ENCODE peak calls at places on chromosomes 3 and 15, in six cellular contexts. I is astrocyte of the spinal cord, Q is esophagus squamous epithelium, S is uterus, B is choroid plexus epithelial cell, V is GM12865. G is an unnamed sample.

GRCh38 chr3:178202199-178202598 is 334.0 kb upstream of the KCNMB2 start:
- DNase-seq in Q (no peak), S (no peak), V (no peak), B (no peak), I (no peak), G (no peak)

GRCh38 chr15:51382787-51383186 is 41.3 kb downstream of the GLDN start:
- DNase-seq in S (peak), Q (no peak), I (peak), B (peak), V (peak), G (peak)

GRCh38 chr3:132433121-132433520 is 15.8 kb downstream of the DNAJC13 start:
- DNase-seq in V (no peak), B (peak), I (no peak), S (no peak), Q (no peak), G (no peak)

GRCh38 chr3:46675426-46675825 is 18.1 kb downstream of the ALS2CL start:
- DNase-seq in Q (no peak), S (peak), B (no peak), I (no peak), V (no peak), G (no peak)

GRCh38 chr15:99441871-99442267 is 123.9 kb upstream of the MEF2A start:
- DNase-seq in V (no peak), S (peak), Q (no peak), I (no peak), B (no peak), G (no peak)

GRCh38 chr15:43769584-43770228 is 7.1 kb downstream of the ELL3 start:
- DNase-seq in Q (no peak), V (peak), I (peak), S (no peak), B (peak), G (peak)

GRCh38 chr3:72368331-72368975 is 479.8 kb downstream of the SHQ1 start:
- DNase-seq in V (no peak), S (no peak), B (no peak), Q (no peak), I (peak), G (no peak)

GRCh38 chr3:197270558-197271317 is 27.7 kb downstream of the DLG1 start:
- DNase-seq in S (no peak), V (no peak), Q (no peak), I (no peak), B (peak), G (no peak)

GRCh38 chr3:32239638-32240550 is 1.4 kb downstream of the CMTM8 start:
- DNase-seq in S (no peak), Q (no peak), B (peak), I (peak), V (peak), G (no peak)

GRCh38 chr15:34366271-34367043 is 539 bp downstream of the LPCAT4 start:
- DNase-seq in V (peak), B (peak), S (peak), Q (no peak), I (peak), G (peak)

GRCh38 chr3:196528639-196529233 is 13.6 kb upstream of the SMCO1 start:
- DNase-seq in V (peak), Q (no peak), B (peak), I (peak), S (peak), G (peak)

GRCh38 chr3:160400631-160401150 is 1.2 kb downstream of the SMC4 start:
- DNase-seq in V (peak), I (no peak), Q (no peak), B (no peak), S (no peak), G (no peak)

GRCh38 chr3:158568784-158569183 is 2.2 kb upstream of the MLF1 start:
- DNase-seq in I (no peak), B (peak), Q (no peak), S (no peak), V (no peak), G (no peak)

GRCh38 chr3:48989126-48989795 is 780 bp upstream of the P4HTM start:
- DNase-seq in V (no peak), B (no peak), I (no peak), Q (no peak), S (no peak), G (no peak)

GRCh38 chr3:100073555-100074307 is 40.6 kb downstream of the FILIP1L start:
- DNase-seq in I (peak), B (peak), S (peak), V (peak), Q (no peak), G (peak)

GRCh38 chr3:161395115-161395514 is 23.8 kb upstream of the SPTSSB start:
- DNase-seq in Q (no peak), I (no peak), B (no peak), V (no peak), S (no peak), G (no peak)

GRCh38 chr3:169575381-169575780 is 88.1 kb downstream of the MECOM start:
- DNase-seq in I (peak), Q (no peak), S (no peak), V (no peak), B (peak), G (no peak)

GRCh38 chr3:101454629-101455028 is 58.4 kb downstream of the SENP7 start:
- DNase-seq in S (no peak), Q (no peak), I (no peak), B (no peak), V (no peak), G (no peak)

GRCh38 chr3:12577379-12577778 is 20.5 kb downstream of the MKRN2 start:
- DNase-seq in S (no peak), Q (no peak), B (no peak), V (no peak), I (no peak), G (no peak)

GRCh38 chr3:12579919-12580318 is 23.0 kb downstream of the MKRN2 start:
- DNase-seq in S (no peak), Q (no peak), B (peak), V (no peak), I (no peak), G (peak)

GRCh38 chr3:12582730-12583129 is 25.8 kb downstream of the MKRN2 start:
- DNase-seq in Q (no peak), B (no peak), S (no peak), V (no peak), I (no peak), G (no peak)

GRCh38 chr3:12579456-12579855 is 22.6 kb downstream of the MKRN2 start:
- DNase-seq in I (no peak), S (no peak), B (no peak), V (no peak), Q (no peak), G (no peak)

DNA sequence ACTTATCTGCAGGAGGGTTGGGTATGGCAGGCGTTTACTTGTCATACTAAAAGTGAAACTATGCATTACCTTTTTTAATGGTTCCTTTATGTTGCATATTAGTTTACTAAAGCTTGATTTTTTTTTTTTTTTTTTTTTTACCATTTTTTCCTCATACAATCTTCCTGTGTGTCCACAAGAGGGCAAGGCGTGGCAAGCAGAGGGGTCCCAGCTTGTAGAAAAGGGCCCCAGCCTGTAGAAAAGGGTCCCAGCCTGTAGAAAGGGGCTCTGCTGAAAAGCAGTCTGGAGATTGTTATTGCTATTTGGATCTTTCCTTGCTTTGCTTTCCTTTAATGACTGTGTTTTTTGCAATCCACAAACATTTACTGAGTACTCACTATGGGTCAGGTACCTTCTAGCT is 21.9 kb downstream of the MKRN2 start:
- DNase-seq in I (no peak), Q (no peak), V (no peak), B (no peak), S (no peak), G (no peak)
- TF ChIP-seq CTCF in I (peak), Q (no peak), V (peak), B (peak), S (no peak), G (no peak)

GRCh38 chr3:13636874-13637273 is 87.9 kb downstream of the FBLN2 start:
- DNase-seq in Q (no peak), I (no peak), S (no peak), V (no peak), B (no peak), G (no peak)

GRCh38 chr3:13637953-13638352 is 89.0 kb downstream of the FBLN2 start:
- DNase-seq in Q (no peak), I (no peak), B (no peak), V (no peak), S (no peak), G (no peak)

GRCh38 chr3:13634615-13635014 is 85.7 kb downstream of the FBLN2 start:
- DNase-seq in Q (no peak), B (no peak), I (no peak), S (no peak), V (no peak), G (no peak)

GRCh38 chr3:13637311-13637891 is 88.5 kb downstream of the FBLN2 start:
- DNase-seq in B (no peak), V (no peak), S (no peak), I (no peak), Q (no peak), G (no peak)

GRCh38 chr3:13636186-13636585 is 87.3 kb downstream of the FBLN2 start:
- DNase-seq in B (no peak), V (no peak), S (no peak), Q (no peak), I (no peak), G (no peak)
- H3K4me3 ChIP-seq in B (no peak), V (no peak), S (no peak), Q (no peak), I (no peak), G (no peak)

GRCh38 chr3:3151513-3151912 is 24.8 kb downstream of the TRNT1 start:
- DNase-seq in I (no peak), V (no peak), Q (no peak), S (no peak), B (no peak), G (no peak)

GRCh38 chr3:3154879-3155610 is 24.4 kb downstream of the CRBN start:
- DNase-seq in Q (no peak), B (no peak), V (no peak), S (no peak), I (no peak), G (no peak)

GRCh38 chr3:3160826-3161225 is 18.7 kb downstream of the CRBN start:
- DNase-seq in V (no peak), I (no peak), S (no peak), Q (no peak), B (no peak), G (no peak)

DNA sequence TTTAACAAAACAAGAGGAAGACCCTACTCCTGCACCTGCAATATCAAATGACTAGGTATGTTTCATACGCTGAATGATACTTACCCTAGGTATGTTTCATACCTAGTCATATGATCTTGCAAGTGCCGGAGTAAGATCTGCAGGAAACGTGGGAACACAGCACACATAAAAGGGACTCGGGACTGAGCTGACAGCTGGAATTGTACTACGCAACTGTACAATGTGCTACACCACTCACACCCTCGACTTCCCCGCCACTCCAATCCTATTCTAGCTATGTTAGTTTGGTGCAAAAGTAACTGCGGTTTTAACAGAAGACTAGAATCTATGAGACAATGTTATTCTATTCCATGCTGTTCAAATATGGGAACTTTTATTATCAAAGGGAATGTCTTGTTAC is 22.0 kb downstream of the CRBN start:
- DNase-seq in B (no peak), V (no peak), S (no peak), Q (no peak), I (no peak), G (no peak)
- TF ChIP-seq CTCF in B (no peak), V (no peak), S (no peak), Q (no peak), I (no peak), G (no peak)

DNA sequence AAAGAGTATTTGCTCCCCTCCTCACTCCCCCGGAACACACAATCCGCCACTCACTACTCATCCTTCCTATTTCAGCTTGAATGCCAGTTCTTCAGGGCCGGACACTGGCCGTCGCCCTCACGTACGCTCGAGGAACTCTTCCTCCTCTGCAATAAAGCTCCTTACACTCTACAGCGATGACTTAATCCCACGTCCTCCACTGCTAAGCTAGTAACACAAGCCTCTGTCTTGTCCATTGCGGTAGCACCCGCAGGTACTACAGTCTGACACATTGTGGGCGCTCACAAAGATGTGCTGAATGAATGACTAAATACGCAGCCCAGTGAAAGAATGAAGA is 625 bp upstream of the EPHB3 start:
- DNase-seq in Q (no peak), I (no peak), B (no peak), V (no peak), S (no peak), G (no peak)
- H3K4me3 ChIP-seq in Q (peak), I (peak), B (no peak), V (no peak), S (peak), G (peak)

DNA sequence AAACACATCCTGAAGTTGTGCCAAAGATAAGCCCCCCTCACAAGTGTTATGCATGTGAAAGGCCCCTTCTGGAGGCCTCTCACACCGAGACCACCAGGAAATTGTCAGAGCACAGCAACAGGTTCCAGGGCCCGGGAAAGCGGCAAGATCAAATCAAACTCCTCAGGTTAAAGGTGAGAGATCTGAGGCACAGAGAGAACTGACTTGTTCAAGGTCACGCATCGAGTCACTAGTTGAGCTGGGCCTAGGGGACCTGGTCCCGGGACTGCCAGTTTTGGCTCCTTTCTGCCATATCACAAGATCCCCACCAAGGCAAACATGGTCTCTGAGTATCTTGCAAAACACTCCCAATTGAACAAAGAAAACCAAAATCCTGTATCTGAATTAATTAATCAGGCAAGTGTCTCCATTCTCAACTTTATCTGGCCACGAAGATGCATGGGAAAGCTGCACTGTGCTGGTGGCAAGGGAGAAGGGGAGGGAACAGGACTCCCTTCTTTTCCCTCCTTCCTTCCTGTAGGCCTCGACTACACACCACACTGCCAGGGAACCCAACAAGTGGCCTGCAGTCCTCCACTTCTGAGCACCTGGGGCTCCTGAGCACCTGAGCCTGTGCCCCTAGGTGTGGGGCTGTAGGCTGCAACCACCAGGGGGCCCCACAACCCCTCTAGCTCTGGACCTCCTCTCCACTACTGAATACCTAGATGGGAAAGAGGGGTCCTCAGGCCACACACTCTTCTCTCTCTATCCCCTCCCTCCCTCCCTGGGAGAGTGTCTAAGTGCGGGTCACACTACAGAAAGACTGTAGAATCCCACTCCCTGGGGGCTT is 37.3 kb downstream of the ANP32A start:
- DNase-seq in Q (no peak), B (peak), S (no peak), V (peak), I (no peak), G (peak)
- TF ChIP-seq CTCF in Q (peak), B (peak), S (no peak), V (peak), I (peak), G (peak)

GRCh38 chr3:13070622-13071021 is 2.6 kb downstream of the IQSEC1 start:
- DNase-seq in S (no peak), V (no peak), Q (no peak), B (no peak), I (no peak), G (no peak)

GRCh38 chr3:13071695-13072094 is 1.5 kb downstream of the IQSEC1 start:
- DNase-seq in S (no peak), B (no peak), V (no peak), Q (no peak), I (no peak), G (no peak)

GRCh38 chr3:13073976-13074375 is 747 bp upstream of the IQSEC1 start:
- DNase-seq in Q (no peak), B (no peak), V (no peak), I (no peak), S (no peak), G (no peak)

GRCh38 chr3:13073042-13073906 is at the start of gene IQSEC1:
- DNase-seq in B (peak), I (no peak), S (peak), V (peak), Q (no peak), G (peak)

DNA sequence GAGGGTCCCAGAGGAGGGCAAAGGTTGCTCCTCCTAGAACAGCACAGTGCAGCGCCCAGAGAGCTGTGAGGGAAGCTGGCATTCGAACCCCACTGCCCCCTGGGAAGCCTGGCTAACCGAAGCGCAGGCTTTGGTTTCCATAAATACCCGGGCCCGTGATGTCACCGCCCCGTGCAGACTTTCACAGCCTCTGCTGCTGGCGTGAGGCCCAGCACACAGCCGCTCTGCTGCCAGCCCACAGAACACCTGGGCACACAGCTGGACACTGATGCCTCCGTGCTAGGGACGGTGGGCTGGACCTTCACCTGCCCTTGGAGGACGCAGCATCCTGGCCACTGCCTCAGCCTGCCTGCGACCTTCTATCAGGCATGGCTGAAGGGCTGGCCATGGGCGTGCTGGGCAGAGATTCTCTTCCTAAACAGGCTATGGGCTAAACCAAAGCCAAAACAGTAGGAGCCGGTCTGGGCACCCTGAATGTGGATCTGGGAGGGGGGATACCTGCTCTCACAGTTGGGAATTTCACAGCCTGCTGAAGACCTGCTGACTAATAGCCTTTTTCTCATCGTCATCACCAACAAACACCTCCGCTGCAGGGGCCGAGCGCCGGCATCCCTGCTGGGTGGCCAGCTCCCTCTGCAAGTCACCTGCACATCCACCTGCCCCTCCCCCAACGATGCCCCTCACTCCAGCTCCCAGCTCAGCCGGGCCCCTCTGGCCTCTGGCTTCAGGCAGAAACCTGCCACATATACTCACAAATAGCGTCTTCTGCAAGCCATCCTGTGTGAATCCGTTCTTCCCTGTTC is 789 bp downstream of the IQSEC1 start:
- DNase-seq in I (no peak), V (peak), B (no peak), Q (no peak), S (no peak), G (no peak)
- H3K4me3 ChIP-seq in I (no peak), V (peak), B (no peak), Q (peak), S (no peak), G (no peak)

DNA sequence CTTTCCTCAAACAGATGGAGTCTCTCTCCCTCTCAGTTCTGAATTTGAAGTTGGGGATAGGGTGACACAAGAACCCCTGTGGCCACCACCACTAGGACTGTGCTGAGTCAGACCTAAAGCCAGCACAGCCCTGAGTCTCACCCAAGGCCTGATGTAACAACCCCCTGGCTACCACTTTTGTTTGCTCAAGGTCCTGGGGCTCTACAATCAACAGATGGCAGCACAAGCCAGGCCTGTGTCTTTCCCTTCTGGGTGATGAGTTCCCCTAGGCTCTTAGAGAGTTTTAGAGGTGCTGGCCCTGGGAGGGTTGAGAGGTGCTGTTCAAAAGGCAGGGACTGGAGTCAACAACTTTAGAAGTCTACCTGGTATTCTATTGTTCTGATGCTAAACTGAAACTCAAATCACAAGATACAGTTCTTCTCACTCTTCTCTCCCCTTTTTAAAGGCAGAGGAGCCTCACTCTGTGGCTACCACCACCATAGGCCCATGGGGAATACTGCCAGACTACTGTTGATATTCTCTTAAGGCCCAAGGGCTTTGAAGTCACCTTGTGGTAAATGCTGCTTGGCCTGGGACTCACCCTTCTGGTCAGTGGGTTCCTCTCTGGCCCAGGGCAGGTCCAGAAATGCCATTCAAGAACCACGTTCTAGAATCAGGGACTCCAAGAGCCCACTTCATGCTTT is 6.5 kb downstream of the OR5K4 start:
- DNase-seq in S (no peak), I (no peak), Q (no peak), B (peak), V (peak), G (no peak)
- TF ChIP-seq CTCF in S (no peak), I (no peak), Q (no peak), B (no peak), V (peak), G (no peak)